ENCODE peak calls at places on chromosome 12, in four cellular contexts. L is activated B cell treated with CpG ODN at 0.5 μM for 24 hours; U is T-helper 17 cell; F is stimulated activated naive B cell treated with anti-CD40 and anti-IgM and Interleukin-4, amounts not matched to agents 10 μg/mL and 1 μg/mL and 100 μg/mL, for 72 hours. G is an unnamed sample.

GRCh38 chr12:120368789-120369475 is at the start of gene MSI1:
- ATAC-seq in L (no peak), U (peak; percentile 16), F (peak; percentile 42), G (no peak)

GRCh38 chr12:43009307-43009706 is 419.8 kb upstream of the PRICKLE1 start:
- ATAC-seq in L (no peak), U (no peak), F (no peak), G (no peak)

GRCh38 chr12:6987956-6988573 is 17.4 kb downstream of the EMG1 start:
- ATAC-seq in L (no peak), U (no peak), F (no peak), G (no peak)

GRCh38 chr12:49111206-49111605 is 559 bp upstream of the LMBR1L start:
- ATAC-seq in L (no peak), U (no peak), F (no peak), G (no peak)

GRCh38 chr12:76478045-76478444 is 81.5 kb downstream of the OSBPL8 start:
- ATAC-seq in L (no peak), U (no peak), F (no peak), G (no peak)

GRCh38 chr12:30732954-30733637 is 21.7 kb downstream of the CAPRIN2 start:
- ATAC-seq in L (no peak), U (no peak), F (no peak), G (no peak)

GRCh38 chr12:26740348-26740747 is 92.6 kb downstream of the ITPR2 start:
- ATAC-seq in L (no peak), U (no peak), F (no peak), G (no peak)

GRCh38 chr12:93913845-93914244 is 234.5 kb upstream of the PLXNC1 start:
- ATAC-seq in L (no peak), U (no peak), F (no peak), G (no peak)

GRCh38 chr12:20212036-20212435 is 156.3 kb upstream of the PDE3A start:
- ATAC-seq in L (no peak), U (no peak), F (no peak), G (no peak)

GRCh38 chr12:24418157-24418556 is 468.7 kb upstream of the SOX5 start:
- ATAC-seq in L (no peak), U (no peak), F (no peak), G (no peak)

GRCh38 chr12:67243260-67243659 is 25.9 kb upstream of the CAND1 start:
- ATAC-seq in L (no peak), U (no peak), F (no peak), G (no peak)